ENCODE peak calls at places on chromosomes 4 and X, in six cellular contexts. W is GM23248, B is suprapubic skin, I is HCT116, U is adrenal gland, J is H1. Y is an unnamed sample.

GRCh38 chr4:155960522-155960921 is 6.9 kb upstream of the CTSO start:
- DNase-seq in W (peak; percentile 85), J (no peak), I (no peak), B (no peak), U (no peak), Y (no peak)

GRCh38 chr4:122845066-122845465 is 18.4 kb downstream of the FGF2 start:
- DNase-seq in U (no peak), J (no peak), I (no peak), B (no peak), W (no peak), Y (no peak)

GRCh38 chr4:7420661-7421040 is 14.1 kb downstream of the PSAPL1 start:
- DNase-seq in U (no peak), I (no peak), B (peak; percentile 47), W (no peak), J (no peak), Y (peak; percentile 53)

GRCh38 chrX:39499996-39500395 is 597.8 kb downstream of the BCOR start:
- DNase-seq in U (no peak), I (no peak), J (no peak), B (no peak), W (peak; percentile 32), Y (no peak)

GRCh38 chr4:159768011-159768410 is 665.1 kb downstream of the RAPGEF2 start:
- DNase-seq in B (no peak), W (no peak), U (no peak), J (no peak), I (no peak), Y (no peak)

GRCh38 chr4:88533088-88533790 is 9.7 kb upstream of the PYURF start:
- DNase-seq in J (no peak), U (no peak), I (no peak), B (no peak), W (peak; percentile 89), Y (no peak)

GRCh38 chr4:144356941-144357381 is 216.4 kb upstream of the GYPA start:
- DNase-seq in J (no peak), W (no peak), B (no peak), U (no peak), I (no peak), Y (no peak)

GRCh38 chr4:104302731-104303130 is 192.0 kb downstream of the CXXC4 start:
- DNase-seq in J (no peak), B (no peak), U (no peak), I (no peak), W (no peak), Y (no peak)

GRCh38 chrX:45322382-45322781 is 121.7 kb upstream of the DIPK2B start:
- DNase-seq in B (no peak), J (peak; percentile 17), I (peak; percentile 51), U (peak; percentile 58), W (peak; percentile 81), Y (no peak)

GRCh38 chrX:136608295-136608933 is 39.5 kb upstream of the CD40LG start:
- DNase-seq in W (peak; percentile 39), U (peak; percentile 17), B (no peak), I (peak; percentile 3), J (no peak), Y (peak; percentile 43)

GRCh38 chrX:102129473-102129872 is 4.0 kb downstream of the TCEAL2 start:
- DNase-seq in W (peak; percentile 24), U (no peak), I (no peak), J (no peak), B (no peak), Y (no peak)

GRCh38 chr4:143431526-143432257 is 81.8 kb upstream of the SMARCA5 start:
- DNase-seq in J (peak; percentile 10), U (no peak), W (no peak), I (no peak), B (no peak), Y (no peak)

GRCh38 chrX:150775569-150776350 is 82.6 kb downstream of the MTMR1 start:
- DNase-seq in J (no peak), W (no peak), I (no peak), B (no peak), U (no peak), Y (no peak)

GRCh38 chrX:150774798-150775568 is 81.8 kb downstream of the MTMR1 start:
- DNase-seq in U (no peak), W (no peak), B (no peak), I (no peak), J (no peak), Y (no peak)

GRCh38 chrX:150777328-150777992 is 84.3 kb downstream of the MTMR1 start:
- DNase-seq in W (no peak), U (no peak), B (no peak), J (no peak), I (no peak), Y (no peak)

GRCh38 chrX:150781711-150782110 is 88.5 kb downstream of the MTMR1 start:
- DNase-seq in B (no peak), J (no peak), W (no peak), I (no peak), U (no peak), Y (no peak)

GRCh38 chrX:150779367-150779766 is 86.2 kb downstream of the MTMR1 start:
- DNase-seq in I (no peak), U (no peak), J (no peak), B (no peak), W (no peak), Y (no peak)
- H3K27ac ChIP-seq in I (no peak overlapping the region), U (no peak overlapping the region), J (no peak overlapping the region), B (no peak overlapping the region), W (no peak overlapping the region), Y (no peak overlapping the region)

GRCh38 chr4:40840255-40840984 is 90.7 kb downstream of the NSUN7 start:
- DNase-seq in U (no peak), B (no peak), I (no peak), J (no peak), W (no peak), Y (no peak)

GRCh38 chr4:40843696-40844095 is 93.9 kb downstream of the NSUN7 start:
- DNase-seq in J (no peak), B (no peak), U (no peak), I (no peak), W (no peak), Y (no peak)

GRCh38 chr4:40842725-40843401 is 93.1 kb downstream of the NSUN7 start:
- DNase-seq in I (no peak), U (no peak), J (no peak), B (no peak), W (no peak), Y (no peak)

GRCh38 chr4:40840985-40841571 is 91.3 kb downstream of the NSUN7 start:
- DNase-seq in I (peak; percentile 71), U (peak; percentile 68), J (peak; percentile 89), W (peak; percentile 76), B (peak; percentile 71), Y (peak; percentile 73)

DNA sequence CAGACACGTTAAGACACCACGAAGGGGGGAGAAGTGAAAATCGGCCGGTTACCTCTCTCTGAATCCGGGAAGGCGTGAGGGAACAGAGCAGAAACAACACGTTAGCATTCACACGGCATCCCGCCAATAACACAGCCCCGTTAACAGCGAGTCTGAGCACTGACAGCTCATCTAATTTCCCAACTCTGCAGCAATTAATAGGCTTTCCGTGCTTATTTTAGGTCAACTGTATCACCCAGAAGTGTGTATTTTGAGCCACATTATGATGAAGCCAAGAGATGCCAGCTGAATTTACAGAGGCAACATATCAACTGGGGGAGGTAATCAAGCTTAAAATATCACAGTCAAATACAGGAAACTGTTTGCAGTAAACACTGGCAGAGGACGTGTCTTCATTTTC is 92.6 kb downstream of the NSUN7 start:
- DNase-seq in W (no peak), U (no peak), J (no peak), B (no peak), I (no peak), Y (no peak)
- H3K27ac ChIP-seq in W (no peak overlapping the region), U (no peak overlapping the region), J (no peak overlapping the region), B (no peak overlapping the region), I (no peak overlapping the region), Y (no peak overlapping the region)

GRCh38 chr4:186900980-186901379 is 177.3 kb upstream of the FAT1 start:
- DNase-seq in J (no peak), I (no peak), B (no peak), W (no peak), U (no peak), Y (no peak)
- H3K27ac ChIP-seq in J (no peak overlapping the region), I (no peak overlapping the region), B (no peak overlapping the region), W (peak overlapping the region; percentile 52), U (no peak overlapping the region), Y (no peak overlapping the region)

DNA sequence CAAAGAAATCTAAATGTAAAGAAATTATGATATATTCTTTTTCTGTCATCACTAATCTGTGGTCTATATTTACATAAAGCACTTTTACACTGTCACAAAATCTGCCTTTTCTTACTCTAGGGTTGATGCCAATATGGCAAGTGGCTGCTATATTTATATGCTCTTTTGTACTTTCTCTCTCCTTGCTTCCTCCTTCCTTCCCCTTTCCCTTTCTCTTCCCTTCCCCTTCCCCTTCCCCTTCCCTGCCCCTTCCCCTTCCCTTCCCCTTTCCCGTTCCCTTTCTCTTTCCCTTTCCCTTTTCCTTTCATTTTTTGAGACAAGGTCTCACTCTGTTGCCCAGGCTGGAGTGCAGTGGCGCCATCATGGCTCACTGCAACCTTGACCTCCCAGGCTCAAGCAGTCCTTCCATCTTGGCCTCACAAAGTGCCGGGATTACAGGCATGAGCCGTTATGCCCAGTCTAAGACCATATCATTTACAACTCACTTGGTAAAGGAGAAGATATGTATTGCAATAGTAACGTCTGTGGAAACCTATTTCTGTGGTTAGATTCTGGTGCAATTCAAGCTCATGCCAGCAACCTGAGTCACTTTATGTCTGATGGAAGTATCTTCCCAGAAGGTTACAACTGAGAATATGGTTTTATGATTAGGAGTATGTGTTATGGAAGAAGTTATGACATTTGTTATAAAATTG is 13.9 kb upstream of the PLAC8 start:
- DNase-seq in W (peak; percentile 90), U (no peak), B (no peak), J (no peak), I (no peak), Y (no peak)
- H3K27ac ChIP-seq in W (peak overlapping the region; percentile 41), U (no peak overlapping the region), B (no peak overlapping the region), J (no peak overlapping the region), I (no peak overlapping the region), Y (peak overlapping the region; percentile 59)